ENCODE peak calls at places on chromosomes 6 and 20, in four cellular contexts. One of them, this sample, is unnamed.

GRCh38 chr6:166489301-166490155 is 97.0 kb downstream of the RAMACL start:
- DNase-seq in K562: no peak
- DNase-seq in HepG2: no peak
- DNase-seq in GM12878: no peak
- DNase-seq in this sample: no peak

GRCh38 chr20:25073544-25073943 is 8.4 kb downstream of the VSX1 start:
- DNase-seq in GM12878: no peak
- DNase-seq in K562: no peak
- DNase-seq in HepG2: no peak
- DNase-seq in this sample: no peak

GRCh38 chr6:141326426-141326825 is 806.3 kb upstream of the GJE1 start:
- DNase-seq in GM12878: no peak
- DNase-seq in K562: no peak
- DNase-seq in HepG2: peak; percentile 62
- DNase-seq in this sample: peak; percentile 94

GRCh38 chr6:168264593-168265335 is 54.8 kb downstream of the DACT2 start:
- DNase-seq in K562: no peak
- DNase-seq in HepG2: peak; percentile 91
- DNase-seq in GM12878: no peak
- DNase-seq in this sample: no peak

GRCh38 chr6:3026811-3027626 is 27.3 kb downstream of the NQO2 start:
- DNase-seq in HepG2: no peak
- DNase-seq in GM12878: peak; percentile 63
- DNase-seq in K562: peak; percentile 68
- DNase-seq in this sample: no peak

GRCh38 chr6:100203391-100203790 is 209.4 kb upstream of the MCHR2 start:
- DNase-seq in HepG2: no peak
- DNase-seq in K562: no peak
- DNase-seq in GM12878: no peak
- DNase-seq in this sample: peak; percentile 86

GRCh38 chr6:127328043-127328442 is 15.4 kb downstream of the ECHDC1 start:
- DNase-seq in HepG2: no peak
- DNase-seq in K562: no peak
- DNase-seq in GM12878: no peak
- DNase-seq in this sample: no peak

GRCh38 chr6:170553686-170554085 is 483 bp upstream of the TBP start:
- DNase-seq in HepG2: no peak
- DNase-seq in K562: no peak
- DNase-seq in GM12878: no peak
- DNase-seq in this sample: no peak

GRCh38 chr6:13763740-13764381 is 50.5 kb downstream of the MCUR1 start:
- DNase-seq in HepG2: no peak
- DNase-seq in GM12878: peak; percentile 49
- DNase-seq in K562: no peak
- DNase-seq in this sample: no peak

DNA sequence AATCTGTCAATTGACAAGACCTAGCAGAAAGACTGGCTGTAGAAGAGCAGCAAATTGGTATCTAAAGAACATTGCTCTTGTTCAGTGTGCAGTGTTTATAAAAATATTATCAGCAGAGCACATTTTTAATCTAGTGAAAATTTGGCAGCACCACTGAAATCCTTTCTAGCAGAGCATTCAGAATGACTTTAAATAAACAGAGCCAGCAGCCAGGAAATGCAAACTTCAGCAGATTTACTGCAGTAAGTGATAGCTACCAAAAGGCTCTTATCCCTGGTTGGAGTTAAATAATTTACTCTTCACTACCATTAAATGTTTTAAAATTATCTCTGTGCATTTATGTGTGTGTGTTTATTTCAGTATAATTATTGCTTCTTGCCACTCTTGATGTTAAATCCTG is 590.9 kb upstream of the CITED2 start:
- DNase-seq in GM12878: no peak
- DNase-seq in K562: no peak
- DNase-seq in HepG2: no peak
- DNase-seq in this sample: no peak
- TF ChIP-seq CHD4 in GM12878: no peak
- TF ChIP-seq CHD4 in K562: no peak
- TF ChIP-seq CHD4 in HepG2: no peak
- TF ChIP-seq CHD4 in this sample: no peak

DNA sequence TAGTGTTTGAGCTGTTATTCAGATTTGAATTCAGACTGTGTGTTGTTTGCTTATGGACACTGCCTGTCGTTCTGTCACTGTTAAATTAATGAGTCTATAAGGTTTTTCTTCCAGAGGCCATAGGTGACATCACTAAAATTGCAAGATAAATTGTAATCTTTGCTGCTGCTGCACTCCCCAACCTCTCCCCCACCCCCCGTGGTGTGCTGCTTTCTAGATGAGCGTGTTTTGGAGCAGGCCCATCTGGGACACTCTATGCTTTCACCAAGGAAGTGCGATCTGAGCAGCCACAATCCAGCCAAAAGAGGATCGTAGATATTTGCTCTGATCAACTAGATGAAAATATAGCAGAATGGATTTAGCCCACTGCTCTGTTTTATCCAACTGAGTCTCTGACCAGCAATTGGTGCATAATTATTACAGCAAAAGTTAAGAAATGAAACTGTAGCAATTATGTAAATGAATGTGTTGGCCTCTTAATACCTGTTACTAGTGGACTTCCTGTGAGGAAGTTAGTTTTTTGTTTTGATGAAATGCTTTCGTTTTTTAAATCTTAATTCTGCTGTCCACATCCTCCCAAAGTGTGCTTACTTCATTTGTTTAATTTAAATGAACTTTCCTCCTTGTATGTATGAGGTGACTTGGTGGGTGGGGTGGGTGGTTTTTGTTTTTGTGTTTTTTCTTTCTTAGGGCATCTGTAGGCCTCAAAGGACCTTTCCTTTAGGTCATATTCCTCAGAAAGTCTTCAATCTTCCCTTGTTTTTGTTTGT is 58.1 kb downstream of the RPRD1B start:
- DNase-seq in K562: peak; percentile 51
- DNase-seq in HepG2: no peak
- DNase-seq in GM12878: peak; percentile 60
- DNase-seq in this sample: no peak
- TF ChIP-seq CHD4 in K562: no peak
- TF ChIP-seq CHD4 in HepG2: no peak
- TF ChIP-seq CHD4 in GM12878: no peak
- TF ChIP-seq CHD4 in this sample: no peak

GRCh38 chr6:75272145-75272840 is 12.3 kb downstream of the TMEM30A start:
- DNase-seq in K562: no peak
- DNase-seq in GM12878: no peak
- DNase-seq in HepG2: no peak
- DNase-seq in this sample: no peak

GRCh38 chr6:75278474-75279077 is 6.0 kb downstream of the TMEM30A start:
- DNase-seq in GM12878: no peak
- DNase-seq in K562: no peak
- DNase-seq in HepG2: no peak
- DNase-seq in this sample: no peak

GRCh38 chr6:75273009-75273408 is 11.6 kb downstream of the TMEM30A start:
- DNase-seq in GM12878: no peak
- DNase-seq in K562: no peak
- DNase-seq in HepG2: no peak
- DNase-seq in this sample: no peak

GRCh38 chr6:75279418-75279817 is 5.2 kb downstream of the TMEM30A start:
- DNase-seq in GM12878: no peak
- DNase-seq in HepG2: no peak
- DNase-seq in K562: peak; percentile 14
- DNase-seq in this sample: no peak

GRCh38 chr6:75275067-75275466 is 9.5 kb downstream of the TMEM30A start:
- DNase-seq in K562: no peak
- DNase-seq in GM12878: no peak
- DNase-seq in HepG2: peak; percentile 20
- DNase-seq in this sample: peak; percentile 72
- TF ChIP-seq CHD4 in K562: no peak
- TF ChIP-seq CHD4 in GM12878: no peak
- TF ChIP-seq CHD4 in HepG2: no peak
- TF ChIP-seq CHD4 in this sample: no peak

DNA sequence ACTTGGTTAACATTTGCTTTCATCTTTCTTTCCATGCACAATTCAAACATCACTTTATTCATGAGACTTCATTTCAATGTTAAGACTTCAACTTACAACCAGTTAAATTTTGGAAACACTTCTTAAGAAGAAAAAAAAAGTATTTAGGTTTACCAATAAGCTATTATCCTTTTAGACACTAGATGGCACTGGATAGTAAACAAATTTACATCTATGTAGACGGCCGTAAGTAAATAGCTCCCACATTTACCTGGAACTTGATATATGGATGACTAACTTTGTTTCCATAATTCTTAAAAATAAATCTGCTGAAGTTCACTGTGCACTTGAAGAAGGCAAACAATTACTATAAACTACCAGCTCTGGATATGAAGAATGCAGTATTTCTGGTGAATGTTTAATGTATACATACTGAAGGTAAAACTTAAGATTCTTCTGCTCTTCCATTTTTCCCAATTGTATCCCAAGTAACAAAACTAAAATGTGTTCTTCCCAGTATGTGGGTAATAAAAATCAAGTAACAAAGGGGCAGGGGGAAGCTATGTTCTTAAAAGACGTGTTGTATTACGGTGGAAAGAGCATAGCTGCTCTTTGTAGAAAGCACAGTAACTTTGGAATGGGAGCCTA is 130.6 kb upstream of the C6orf118 start:
- DNase-seq in GM12878: no peak
- DNase-seq in K562: no peak
- DNase-seq in HepG2: peak; percentile 21
- DNase-seq in this sample: peak; percentile 69
- TF ChIP-seq CHD4 in GM12878: no peak
- TF ChIP-seq CHD4 in K562: no peak
- TF ChIP-seq CHD4 in HepG2: no peak
- TF ChIP-seq CHD4 in this sample: no peak

GRCh38 chr6:44020148-44020547 is 107.1 kb downstream of the MRPL14 start:
- DNase-seq in HepG2: no peak
- DNase-seq in K562: no peak
- DNase-seq in GM12878: no peak
- DNase-seq in this sample: no peak

GRCh38 chr6:44012078-44012493 is 115.2 kb downstream of the MRPL14 start:
- DNase-seq in K562: no peak
- DNase-seq in GM12878: no peak
- DNase-seq in HepG2: no peak
- DNase-seq in this sample: no peak

GRCh38 chr6:44011350-44011925 is 115.8 kb downstream of the MRPL14 start:
- DNase-seq in HepG2: no peak
- DNase-seq in GM12878: no peak
- DNase-seq in K562: no peak
- DNase-seq in this sample: no peak

GRCh38 chr6:44020664-44021425 is 106.4 kb downstream of the MRPL14 start:
- DNase-seq in GM12878: no peak
- DNase-seq in HepG2: no peak
- DNase-seq in K562: no peak
- DNase-seq in this sample: no peak

DNA sequence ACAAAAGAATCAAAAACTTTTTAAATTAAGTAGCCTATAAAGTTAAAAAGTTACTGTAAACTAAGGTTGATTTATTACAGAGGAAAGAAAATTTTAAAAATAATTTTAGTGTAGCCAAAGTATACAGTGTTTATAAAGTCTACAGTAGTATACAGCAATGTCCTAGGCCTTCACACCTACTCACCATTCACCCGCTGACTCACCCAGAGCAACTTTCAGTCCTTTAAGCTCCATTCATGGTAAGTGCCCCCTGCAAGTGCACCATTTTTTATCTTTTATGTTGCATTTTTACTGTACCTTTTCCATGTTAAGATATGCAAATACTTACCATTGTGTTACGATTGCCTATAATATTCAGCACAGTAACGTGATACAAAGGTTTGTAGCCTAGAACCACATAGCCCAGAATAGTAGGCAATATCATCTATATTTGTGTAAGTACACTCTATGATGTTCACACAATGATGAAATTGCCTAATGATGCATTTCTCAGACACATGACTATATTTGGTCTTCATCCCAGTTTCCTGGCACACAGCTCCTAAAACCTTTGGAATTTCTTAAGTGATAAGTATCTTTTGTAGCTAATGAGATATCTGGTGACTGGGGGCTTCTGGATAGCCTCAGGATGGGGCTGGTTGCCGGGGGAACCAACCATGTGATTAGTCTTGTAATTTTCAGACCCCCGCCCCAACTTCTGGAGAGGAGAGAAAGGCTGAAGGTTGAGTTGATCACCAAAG is 111.0 kb downstream of the MRPL14 start:
- DNase-seq in GM12878: no peak
- DNase-seq in HepG2: no peak
- DNase-seq in K562: no peak
- DNase-seq in this sample: no peak
- TF ChIP-seq CHD4 in GM12878: no peak
- TF ChIP-seq CHD4 in HepG2: no peak
- TF ChIP-seq CHD4 in K562: no peak
- TF ChIP-seq CHD4 in this sample: no peak

GRCh38 chr6:137699036-137699683 is 167.9 kb upstream of the TNFAIP3 start:
- DNase-seq in K562: no peak
- DNase-seq in HepG2: no peak
- DNase-seq in GM12878: no peak
- DNase-seq in this sample: no peak

GRCh38 chr6:137698636-137699035 is 168.4 kb upstream of the TNFAIP3 start:
- DNase-seq in GM12878: no peak
- DNase-seq in HepG2: no peak
- DNase-seq in K562: no peak
- DNase-seq in this sample: no peak

GRCh38 chr6:137700751-137701477 is 166.1 kb upstream of the TNFAIP3 start:
- DNase-seq in HepG2: peak; percentile 53
- DNase-seq in K562: no peak
- DNase-seq in GM12878: no peak
- DNase-seq in this sample: no peak

GRCh38 chr6:137696765-137697164 is 170.3 kb upstream of the TNFAIP3 start:
- DNase-seq in HepG2: no peak
- DNase-seq in GM12878: no peak
- DNase-seq in K562: no peak
- DNase-seq in this sample: no peak

GRCh38 chr6:137697267-137697938 is 169.7 kb upstream of the TNFAIP3 start:
- DNase-seq in GM12878: no peak
- DNase-seq in HepG2: peak; percentile 94
- DNase-seq in K562: no peak
- DNase-seq in this sample: peak; percentile 71
- TF ChIP-seq CHD4 in GM12878: no peak
- TF ChIP-seq CHD4 in HepG2: no peak
- TF ChIP-seq CHD4 in K562: no peak
- TF ChIP-seq CHD4 in this sample: no peak

GRCh38 chr20:31860431-31861345 is 9.6 kb downstream of the DUSP15 start:
- DNase-seq in GM12878: no peak
- DNase-seq in HepG2: no peak
- DNase-seq in K562: peak; percentile 37
- DNase-seq in this sample: no peak
- TF ChIP-seq CHD4 in GM12878: no peak
- TF ChIP-seq CHD4 in HepG2: no peak
- TF ChIP-seq CHD4 in K562: no peak
- TF ChIP-seq CHD4 in this sample: no peak

GRCh38 chr6:132929141-132929540 is 114.8 kb downstream of the RPS12 start:
- DNase-seq in HepG2: no peak
- DNase-seq in GM12878: no peak
- DNase-seq in K562: no peak
- DNase-seq in this sample: no peak
- TF ChIP-seq CHD4 in HepG2: no peak
- TF ChIP-seq CHD4 in GM12878: no peak
- TF ChIP-seq CHD4 in K562: no peak
- TF ChIP-seq CHD4 in this sample: no peak

DNA sequence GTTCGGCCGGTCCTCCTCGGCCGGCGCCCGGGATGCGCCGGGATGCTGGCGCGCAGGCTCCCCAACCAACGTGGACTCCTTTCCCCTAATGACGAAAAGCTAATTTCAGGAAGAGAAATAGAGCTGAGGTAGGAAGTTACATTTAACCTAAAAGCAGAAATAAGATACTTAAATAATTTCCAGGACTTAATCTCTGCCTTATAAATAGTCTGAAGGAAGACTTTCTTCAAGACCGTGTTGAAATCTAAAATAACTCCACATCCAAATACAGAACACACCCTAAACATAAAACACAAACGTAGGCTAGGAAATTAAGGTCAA is 1.2 kb downstream of the ASF1A start:
- DNase-seq in HepG2: no peak
- DNase-seq in GM12878: no peak
- DNase-seq in K562: no peak
- DNase-seq in this sample: no peak
- TF ChIP-seq CHD4 in HepG2: no peak
- TF ChIP-seq CHD4 in GM12878: no peak
- TF ChIP-seq CHD4 in K562: no peak
- TF ChIP-seq CHD4 in this sample: no peak